ENCODE peak calls at places on chromosomes 7 and 10, in ten cellular contexts. W is effector memory CD4-positive, alpha-beta T cell; D is stomach; Y is lower lobe of right lung; K is CD8-positive, alpha-beta memory T cell; M is WERI-Rb-1; P is mesendoderm; R is cardiac muscle cell; T is heart left ventricle; N is psoas muscle. E is an unnamed sample.
A peak's percentile ranks its signal among the peaks of the same experiment; 100 is the strongest.

GRCh38 chr10:14617850-14618249 is 156.8 kb downstream of the FAM107B start:
- DNase-seq in W (no peak), D (no peak), Y (no peak), K (no peak), M (no peak), P (no peak), R (no peak), T (no peak), N (no peak), E (no peak)

GRCh38 chr10:127907411-127908105 is 655 bp downstream of the PTPRE start:
- DNase-seq in W (no peak), D (peak; percentile 47), Y (peak; percentile 68), K (no peak), M (no peak), P (no peak), R (peak; percentile 12), T (peak; percentile 82), N (peak; percentile 85), E (no peak)

GRCh38 chr10:43417950-43418768 is 9.2 kb upstream of the HNRNPF start:
- DNase-seq in W (peak; percentile 43), D (no peak), Y (no peak), K (peak; percentile 24), M (no peak), P (no peak), R (no peak), T (no peak), N (no peak), E (peak; percentile 42)

GRCh38 chr7:106070201-106070551 is 41.9 kb downstream of the SYPL1 start:
- DNase-seq in W (no peak), D (peak; percentile 85), Y (peak; percentile 65), K (no peak), M (no peak), P (no peak), R (no peak), T (peak; percentile 63), N (no peak), E (no peak)

GRCh38 chr10:119498889-119499864 is 43.3 kb downstream of the RGS10 start:
- DNase-seq in W (no peak), D (peak; percentile 41), Y (no peak), K (no peak), M (no peak), P (no peak), R (no peak), T (no peak), N (no peak), E (no peak)

GRCh38 chr7:106947244-106947728 is 82.2 kb downstream of the PIK3CG start:
- DNase-seq in W (peak; percentile 3), D (peak; percentile 36), Y (no peak), K (no peak), M (peak; percentile 66), P (peak; percentile 93), R (peak; percentile 87), T (no peak), N (no peak), E (no peak)

GRCh38 chr7:49766966-49767365 is 6.5 kb upstream of the VWC2 start:
- DNase-seq in W (no peak), D (no peak), Y (no peak), K (no peak), M (no peak), P (no peak), R (no peak), T (no peak), N (no peak), E (no peak)

GRCh38 chr7:48250441-48250951 is 79.2 kb downstream of the ABCA13 start:
- DNase-seq in W (no peak), D (no peak), Y (no peak), K (no peak), M (no peak), P (peak; percentile 58), R (no peak), T (no peak), N (no peak), E (no peak)

GRCh38 chr7:85522070-85522469 is 335.2 kb upstream of the SEMA3D start:
- DNase-seq in W (no peak), D (no peak), Y (no peak), K (no peak), M (no peak), P (no peak), R (no peak), T (no peak), N (no peak), E (no peak)

GRCh38 chr7:50449501-50449880 is 659 bp downstream of the FIGNL1 start:
- DNase-seq in W (no peak), D (no peak), Y (no peak), K (no peak), M (no peak), P (no peak), R (no peak), T (no peak), N (no peak), E (no peak)

GRCh38 chr10:44963772-44964633 is 4.4 kb downstream of the RASSF4 start:
- DNase-seq in W (no peak), D (peak; percentile 77), Y (peak; percentile 85), K (no peak), M (peak; percentile 90), P (no peak), R (peak; percentile 68), T (peak; percentile 88), N (peak; percentile 95), E (no peak)

GRCh38 chr7:105682331-105683070 is 101.2 kb upstream of the EFCAB10 start:
- DNase-seq in W (no peak), D (no peak), Y (no peak), K (no peak), M (no peak), P (no peak), R (no peak), T (no peak), N (no peak), E (no peak)

GRCh38 chr10:80041162-80041561 is 37.3 kb upstream of the TMEM254 start:
- DNase-seq in W (no peak), D (no peak), Y (no peak), K (no peak), M (no peak), P (no peak), R (no peak), T (no peak), N (no peak), E (no peak)

GRCh38 chr7:42071372-42072261 is 165.4 kb downstream of the GLI3 start:
- DNase-seq in W (no peak), D (no peak), Y (no peak), K (no peak), M (peak; percentile 48), P (peak; percentile 27), R (peak; percentile 28), T (no peak), N (no peak), E (no peak)

GRCh38 chr10:43265799-43266721 is 805 bp downstream of the RASGEF1A start:
- DNase-seq in W (peak; percentile 37), D (peak; percentile 40), Y (peak; percentile 45), K (no peak), M (peak; percentile 84), P (peak; percentile 60), R (peak; percentile 50), T (peak; percentile 59), N (no peak), E (no peak)

GRCh38 chr7:43808410-43808809 is 49.9 kb downstream of the BLVRA start:
- DNase-seq in W (no peak), D (no peak), Y (no peak), K (peak; percentile 32), M (no peak), P (peak; percentile 80), R (no peak), T (no peak), N (no peak), E (peak; percentile 7)

GRCh38 chr10:89129850-89130396 is 77.2 kb downstream of the CH25H start:
- DNase-seq in W (no peak), D (no peak), Y (peak; percentile 58), K (no peak), M (no peak), P (no peak), R (no peak), T (no peak), N (no peak), E (no peak)

GRCh38 chr7:100369105-100369504 is 4.2 kb upstream of the PILRA start:
- DNase-seq in W (no peak), D (peak; percentile 58), Y (peak; percentile 89), K (no peak), M (no peak), P (no peak), R (no peak), T (peak; percentile 84), N (peak; percentile 74), E (peak; percentile 21)
- H3K27ac ChIP-seq in W (no peak overlapping the region), D (peak overlapping the region; percentile 83), Y (peak overlapping the region; percentile 70), K (peak overlapping the region; percentile 6), M (no peak overlapping the region), P (no peak overlapping the region), R (no peak overlapping the region), T (no peak overlapping the region), N (peak overlapping the region; percentile 30), E (no peak overlapping the region)

DNA sequence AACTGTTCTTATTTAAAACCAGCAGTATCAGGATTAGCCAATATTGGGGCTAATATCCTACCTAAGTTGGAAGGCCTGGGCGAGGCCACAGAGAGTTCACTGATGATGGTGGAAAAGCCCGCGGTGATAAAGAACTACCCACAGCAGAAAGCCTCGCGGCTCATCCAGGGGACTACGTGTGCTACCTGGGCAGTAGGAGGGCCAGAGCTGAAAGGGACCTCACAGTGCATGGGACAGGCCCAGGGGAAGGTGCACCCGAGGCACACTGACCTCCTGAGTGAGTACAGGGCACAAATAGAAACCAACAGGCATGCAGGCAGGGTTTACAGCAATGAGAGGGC is 1.4 kb downstream of the WDR86 start:
- DNase-seq in W (no peak), D (no peak), Y (no peak), K (no peak), M (no peak), P (no peak), R (no peak), T (no peak), N (peak; percentile 29), E (no peak)
- H3K4me3 ChIP-seq in W (peak overlapping the region; percentile 12), D (peak overlapping the region; percentile 51), Y (peak overlapping the region; percentile 50), K (no peak overlapping the region), M (no peak overlapping the region), P (peak overlapping the region; percentile 70), R (peak overlapping the region; percentile 62), T (no peak overlapping the region), N (no peak overlapping the region), E (peak overlapping the region; percentile 58)

DNA sequence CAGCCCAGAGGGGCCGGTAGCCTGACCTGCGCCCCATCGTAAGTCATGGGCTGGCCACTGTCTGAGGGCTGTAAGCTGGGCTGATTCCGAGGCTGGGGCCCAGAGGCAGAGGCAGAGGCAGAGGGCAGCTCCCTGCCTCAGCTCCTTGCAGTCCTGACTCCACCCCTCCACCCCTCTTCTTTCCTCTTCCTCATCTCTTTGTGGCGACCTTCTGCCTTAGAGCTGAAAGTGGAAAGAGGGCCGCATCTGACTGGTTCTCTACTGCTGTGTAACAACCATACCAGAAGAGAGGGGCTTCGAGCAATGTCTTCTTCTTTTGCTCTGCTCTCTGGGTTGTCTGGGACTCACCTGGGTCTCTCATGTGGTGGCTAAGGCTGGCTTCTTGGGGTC is 179.1 kb downstream of the RPS24 start:
- DNase-seq in W (no peak), D (no peak), Y (no peak), K (no peak), M (no peak), P (no peak), R (no peak), T (no peak), N (no peak), E (no peak)
- H3K27ac ChIP-seq in W (no peak overlapping the region), D (no peak overlapping the region), Y (no peak overlapping the region), K (no peak overlapping the region), M (peak overlapping the region; percentile 58), P (no peak overlapping the region), R (peak overlapping the region; percentile 65), T (no peak overlapping the region), N (no peak overlapping the region), E (no peak overlapping the region)

GRCh38 chr10:62266611-62267010 is 2.0 kb downstream of the RTKN2 start:
- DNase-seq in W (no peak), D (no peak), Y (no peak), K (no peak), M (no peak), P (no peak), R (no peak), T (no peak), N (no peak), E (no peak)
- H3K4me3 ChIP-seq in W (no peak overlapping the region), D (no peak overlapping the region), Y (peak overlapping the region; percentile 76), K (no peak overlapping the region), M (no peak overlapping the region), P (no peak overlapping the region), R (no peak overlapping the region), T (no peak overlapping the region), N (no peak overlapping the region), E (no peak overlapping the region)